ENCODE peak calls at places on chromosome 1, in seven cellular contexts. One of them, this sample, is unnamed.

GRCh38 chr1:232982238-232982944 is 32.0 kb downstream of the NTPCR start:
- DNase-seq in tibial artery: no peak
- DNase-seq in gastrocnemius medialis: peak
- DNase-seq in mammary epithelial cell: peak
- DNase-seq in pancreas: no peak
- DNase-seq in AG04450: no peak
- DNase-seq in esophagus squamous epithelium: no peak
- DNase-seq in this sample: no peak

GRCh38 chr1:22143065-22143514 is at the start of gene WNT4:
- DNase-seq in tibial artery: no peak
- DNase-seq in gastrocnemius medialis: no peak
- DNase-seq in mammary epithelial cell: peak
- DNase-seq in pancreas: peak
- DNase-seq in AG04450: no peak
- DNase-seq in esophagus squamous epithelium: no peak
- DNase-seq in this sample: no peak

GRCh38 chr1:75165264-75165663 is 31.1 kb downstream of the LHX8 start:
- DNase-seq in tibial artery: no peak
- DNase-seq in gastrocnemius medialis: no peak
- DNase-seq in mammary epithelial cell: no peak
- DNase-seq in pancreas: no peak
- DNase-seq in AG04450: no peak
- DNase-seq in esophagus squamous epithelium: no peak
- DNase-seq in this sample: no peak

GRCh38 chr1:203036135-203036534 is 9.8 kb downstream of the PPFIA4 start:
- DNase-seq in tibial artery: no peak
- DNase-seq in gastrocnemius medialis: no peak
- DNase-seq in mammary epithelial cell: no peak
- DNase-seq in pancreas: no peak
- DNase-seq in AG04450: no peak
- DNase-seq in esophagus squamous epithelium: no peak
- DNase-seq in this sample: peak

GRCh38 chr1:243748706-243749283 is 101.2 kb downstream of the AKT3 start:
- DNase-seq in tibial artery: no peak
- DNase-seq in gastrocnemius medialis: no peak
- DNase-seq in mammary epithelial cell: peak
- DNase-seq in pancreas: no peak
- DNase-seq in AG04450: peak
- DNase-seq in esophagus squamous epithelium: no peak
- DNase-seq in this sample: no peak

GRCh38 chr1:64651841-64652240 is 93.0 kb upstream of the RAVER2 start:
- DNase-seq in tibial artery: no peak
- DNase-seq in gastrocnemius medialis: no peak
- DNase-seq in mammary epithelial cell: no peak
- DNase-seq in pancreas: no peak
- DNase-seq in AG04450: no peak
- DNase-seq in esophagus squamous epithelium: no peak
- DNase-seq in this sample: no peak

GRCh38 chr1:37498872-37499617 is 15.5 kb downstream of the MEAF6 start:
- DNase-seq in tibial artery: no peak
- DNase-seq in gastrocnemius medialis: peak
- DNase-seq in mammary epithelial cell: peak
- DNase-seq in pancreas: no peak
- DNase-seq in AG04450: no peak
- DNase-seq in esophagus squamous epithelium: no peak
- DNase-seq in this sample: no peak

GRCh38 chr1:113918243-113918642 is 10.9 kb upstream of the HIPK1 start:
- DNase-seq in tibial artery: no peak
- DNase-seq in gastrocnemius medialis: no peak
- DNase-seq in mammary epithelial cell: no peak
- DNase-seq in pancreas: no peak
- DNase-seq in AG04450: no peak
- DNase-seq in esophagus squamous epithelium: no peak
- DNase-seq in this sample: no peak

GRCh38 chr1:109793089-109793485 is 29.4 kb upstream of the EPS8L3 start:
- DNase-seq in tibial artery: peak
- DNase-seq in gastrocnemius medialis: peak
- DNase-seq in mammary epithelial cell: no peak
- DNase-seq in pancreas: peak
- DNase-seq in AG04450: no peak
- DNase-seq in esophagus squamous epithelium: no peak
- DNase-seq in this sample: peak

GRCh38 chr1:161727343-161727924 is 6.1 kb downstream of the FCRLB start:
- DNase-seq in tibial artery: no peak
- DNase-seq in gastrocnemius medialis: no peak
- DNase-seq in mammary epithelial cell: peak
- DNase-seq in pancreas: no peak
- DNase-seq in AG04450: peak
- DNase-seq in esophagus squamous epithelium: no peak
- DNase-seq in this sample: no peak

GRCh38 chr1:2050482-2050792 is 226 bp downstream of the PRKCZ start:
- DNase-seq in tibial artery: no peak
- DNase-seq in gastrocnemius medialis: no peak
- DNase-seq in mammary epithelial cell: peak
- DNase-seq in pancreas: no peak
- DNase-seq in AG04450: no peak
- DNase-seq in esophagus squamous epithelium: no peak
- DNase-seq in this sample: no peak

GRCh38 chr1:44792736-44793502 is 4.9 kb upstream of the BEST4 start:
- DNase-seq in tibial artery: peak
- DNase-seq in gastrocnemius medialis: no peak
- DNase-seq in mammary epithelial cell: no peak
- DNase-seq in pancreas: peak
- DNase-seq in AG04450: no peak
- DNase-seq in esophagus squamous epithelium: no peak
- DNase-seq in this sample: no peak

GRCh38 chr1:63487336-63488065 is 35.5 kb downstream of the ITGB3BP start:
- DNase-seq in tibial artery: no peak
- DNase-seq in gastrocnemius medialis: no peak
- DNase-seq in mammary epithelial cell: no peak
- DNase-seq in pancreas: no peak
- DNase-seq in AG04450: peak
- DNase-seq in esophagus squamous epithelium: no peak
- DNase-seq in this sample: no peak

GRCh38 chr1:240134596-240134995 is 42.9 kb downstream of the FMN2 start:
- DNase-seq in tibial artery: no peak
- DNase-seq in gastrocnemius medialis: no peak
- DNase-seq in mammary epithelial cell: no peak
- DNase-seq in pancreas: no peak
- DNase-seq in AG04450: no peak
- DNase-seq in esophagus squamous epithelium: no peak
- DNase-seq in this sample: no peak

GRCh38 chr1:208280681-208281439 is 36.7 kb upstream of the PLXNA2 start:
- DNase-seq in tibial artery: no peak
- DNase-seq in gastrocnemius medialis: no peak
- DNase-seq in mammary epithelial cell: no peak
- DNase-seq in pancreas: no peak
- DNase-seq in AG04450: no peak
- DNase-seq in esophagus squamous epithelium: no peak
- DNase-seq in this sample: no peak

GRCh38 chr1:162756523-162756922 is 34.0 kb upstream of the HSD17B7 start:
- DNase-seq in tibial artery: no peak
- DNase-seq in gastrocnemius medialis: no peak
- DNase-seq in mammary epithelial cell: peak
- DNase-seq in pancreas: no peak
- DNase-seq in AG04450: no peak
- DNase-seq in esophagus squamous epithelium: no peak
- DNase-seq in this sample: no peak

GRCh38 chr1:55640708-55641473 is 425.7 kb upstream of the USP24 start:
- DNase-seq in tibial artery: peak
- DNase-seq in gastrocnemius medialis: peak
- DNase-seq in mammary epithelial cell: peak
- DNase-seq in pancreas: no peak
- DNase-seq in AG04450: no peak
- DNase-seq in esophagus squamous epithelium: no peak
- DNase-seq in this sample: no peak

DNA sequence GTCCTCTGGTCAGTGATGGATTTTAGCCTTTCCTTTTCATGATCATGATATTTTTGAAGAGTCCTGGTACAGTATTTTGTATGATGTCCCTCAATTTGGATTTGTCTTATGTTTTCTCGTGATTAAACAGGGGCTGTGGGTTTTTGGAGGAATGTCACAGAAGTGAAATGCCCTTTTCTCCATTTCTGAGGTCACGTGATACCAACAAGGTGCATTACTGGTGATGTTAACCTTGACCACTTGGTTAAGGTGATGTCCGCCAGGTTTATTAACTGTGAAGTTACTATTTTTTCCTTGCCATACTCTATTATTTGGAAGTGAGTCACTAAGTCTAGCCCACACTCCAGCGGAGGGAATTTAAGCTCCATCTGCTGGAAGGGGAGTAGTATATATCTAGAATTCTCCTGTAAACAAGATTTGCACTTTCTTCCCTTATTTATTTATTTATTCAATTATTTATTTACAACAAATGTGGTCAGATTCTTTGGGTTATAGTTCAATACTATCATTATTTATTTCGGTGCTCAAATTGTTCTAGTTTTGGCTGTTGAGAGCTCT is 123.4 kb downstream of the HIVEP3 start:
- DNase-seq in tibial artery: no peak
- DNase-seq in gastrocnemius medialis: no peak
- DNase-seq in mammary epithelial cell: peak
- DNase-seq in pancreas: no peak
- DNase-seq in AG04450: no peak
- DNase-seq in esophagus squamous epithelium: no peak
- DNase-seq in this sample: no peak
- TF ChIP-seq CTCF in tibial artery: no peak
- TF ChIP-seq CTCF in gastrocnemius medialis: peak
- TF ChIP-seq CTCF in mammary epithelial cell: peak
- TF ChIP-seq CTCF in pancreas: no peak
- TF ChIP-seq CTCF in AG04450: peak
- TF ChIP-seq CTCF in esophagus squamous epithelium: peak
- TF ChIP-seq CTCF in this sample: no peak

GRCh38 chr1:68173283-68174172 is 58.8 kb downstream of the WLS start:
- DNase-seq in tibial artery: no peak
- DNase-seq in gastrocnemius medialis: no peak
- DNase-seq in mammary epithelial cell: no peak
- DNase-seq in pancreas: no peak
- DNase-seq in AG04450: no peak
- DNase-seq in esophagus squamous epithelium: no peak
- DNase-seq in this sample: no peak
- H3K4me3 ChIP-seq in tibial artery: peak
- H3K4me3 ChIP-seq in gastrocnemius medialis: peak
- H3K4me3 ChIP-seq in mammary epithelial cell: no peak
- H3K4me3 ChIP-seq in pancreas: no peak
- H3K4me3 ChIP-seq in AG04450: peak
- H3K4me3 ChIP-seq in esophagus squamous epithelium: peak
- H3K4me3 ChIP-seq in this sample: peak

DNA sequence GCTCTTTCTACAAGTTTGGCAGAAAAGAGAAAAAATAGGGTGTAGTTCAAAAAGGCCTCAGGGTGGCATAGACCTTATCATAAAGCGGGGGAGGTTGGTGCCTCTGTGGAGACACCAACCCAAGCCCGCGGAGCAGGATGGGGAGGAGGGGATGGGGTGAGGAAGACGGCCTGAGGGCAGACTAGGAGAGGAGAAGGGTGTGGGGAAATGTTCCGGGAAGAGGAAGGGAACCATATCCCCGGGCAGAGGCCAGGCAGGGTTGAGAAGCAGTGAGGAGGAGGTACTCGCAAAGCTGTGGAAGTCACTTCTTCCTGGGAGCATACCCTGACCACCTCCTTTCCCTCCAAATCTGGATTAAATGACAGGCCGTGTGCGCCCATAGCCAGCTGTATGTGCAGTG is 17.4 kb upstream of the SHE start:
- DNase-seq in tibial artery: peak
- DNase-seq in gastrocnemius medialis: no peak
- DNase-seq in mammary epithelial cell: no peak
- DNase-seq in pancreas: no peak
- DNase-seq in AG04450: no peak
- DNase-seq in esophagus squamous epithelium: no peak
- DNase-seq in this sample: no peak
- H3K27ac ChIP-seq in tibial artery: no peak
- H3K27ac ChIP-seq in gastrocnemius medialis: no peak
- H3K27ac ChIP-seq in mammary epithelial cell: no peak
- H3K27ac ChIP-seq in pancreas: no peak
- H3K27ac ChIP-seq in AG04450: no peak
- H3K27ac ChIP-seq in esophagus squamous epithelium: no peak
- H3K27ac ChIP-seq in this sample: no peak

DNA sequence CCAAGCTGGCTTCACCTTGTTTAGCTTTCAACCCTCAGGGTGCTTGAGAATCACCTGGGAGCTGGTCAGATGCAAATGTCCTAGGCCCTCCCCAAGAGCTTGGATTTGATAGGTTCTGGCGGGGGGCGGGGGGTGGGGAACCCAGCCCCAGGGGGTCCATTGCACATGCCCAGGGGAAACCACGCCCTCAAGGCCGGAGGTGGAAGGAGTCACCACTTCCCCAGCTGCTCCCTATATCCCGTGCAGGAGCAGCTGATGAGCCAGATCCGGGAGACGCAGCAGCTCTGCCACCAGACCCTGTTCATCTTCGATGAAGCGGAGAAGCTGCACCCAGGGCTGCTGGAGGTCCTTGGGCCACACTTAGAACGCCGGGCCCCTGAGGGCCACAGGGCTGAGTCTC is 5.8 kb downstream of the TOR3A start:
- DNase-seq in tibial artery: no peak
- DNase-seq in gastrocnemius medialis: no peak
- DNase-seq in mammary epithelial cell: no peak
- DNase-seq in pancreas: peak
- DNase-seq in AG04450: no peak
- DNase-seq in esophagus squamous epithelium: no peak
- DNase-seq in this sample: no peak
- TF ChIP-seq CTCF in tibial artery: no peak
- TF ChIP-seq CTCF in gastrocnemius medialis: no peak
- TF ChIP-seq CTCF in mammary epithelial cell: no peak
- TF ChIP-seq CTCF in pancreas: no peak
- TF ChIP-seq CTCF in AG04450: no peak
- TF ChIP-seq CTCF in esophagus squamous epithelium: no peak
- TF ChIP-seq CTCF in this sample: no peak

GRCh38 chr1:8543965-8544364 is 226.1 kb downstream of the SLC45A1 start:
- DNase-seq in tibial artery: no peak
- DNase-seq in gastrocnemius medialis: no peak
- DNase-seq in mammary epithelial cell: no peak
- DNase-seq in pancreas: no peak
- DNase-seq in AG04450: no peak
- DNase-seq in esophagus squamous epithelium: no peak
- DNase-seq in this sample: no peak

GRCh38 chr1:8547791-8548190 is 229.9 kb downstream of the SLC45A1 start:
- DNase-seq in tibial artery: no peak
- DNase-seq in gastrocnemius medialis: no peak
- DNase-seq in mammary epithelial cell: no peak
- DNase-seq in pancreas: no peak
- DNase-seq in AG04450: no peak
- DNase-seq in esophagus squamous epithelium: no peak
- DNase-seq in this sample: no peak

GRCh38 chr1:8544644-8545043 is 226.7 kb downstream of the SLC45A1 start:
- DNase-seq in tibial artery: no peak
- DNase-seq in gastrocnemius medialis: no peak
- DNase-seq in mammary epithelial cell: no peak
- DNase-seq in pancreas: no peak
- DNase-seq in AG04450: no peak
- DNase-seq in esophagus squamous epithelium: no peak
- DNase-seq in this sample: no peak

GRCh38 chr1:8541961-8542521 is 224.1 kb downstream of the SLC45A1 start:
- DNase-seq in tibial artery: no peak
- DNase-seq in gastrocnemius medialis: no peak
- DNase-seq in mammary epithelial cell: no peak
- DNase-seq in pancreas: no peak
- DNase-seq in AG04450: peak
- DNase-seq in esophagus squamous epithelium: no peak
- DNase-seq in this sample: no peak

GRCh38 chr1:8545078-8545477 is 227.2 kb downstream of the SLC45A1 start:
- DNase-seq in tibial artery: no peak
- DNase-seq in gastrocnemius medialis: no peak
- DNase-seq in mammary epithelial cell: no peak
- DNase-seq in pancreas: no peak
- DNase-seq in AG04450: no peak
- DNase-seq in esophagus squamous epithelium: no peak
- DNase-seq in this sample: no peak
- H3K4me3 ChIP-seq in tibial artery: no peak
- H3K4me3 ChIP-seq in gastrocnemius medialis: no peak
- H3K4me3 ChIP-seq in mammary epithelial cell: no peak
- H3K4me3 ChIP-seq in pancreas: no peak
- H3K4me3 ChIP-seq in AG04450: no peak
- H3K4me3 ChIP-seq in esophagus squamous epithelium: no peak
- H3K4me3 ChIP-seq in this sample: no peak